ENCODE peak calls at places on chromosomes 6 and 20, in four cellular contexts. A is activated CD4-positive, alpha-beta T cell treated with anti-CD3 and anti-CD28 coated beads, Interleukin-2, amount 50 U/mL, for 1 hour; B is endothelial cell of umbilical vein; H is fibroblast of pulmonary artery. O is an unnamed sample.

GRCh38 chr6:44696686-44697085 is 309.2 kb downstream of the CDC5L start:
- DNase-seq in A (no peak), B (no peak), H (no peak), O (no peak)

GRCh38 chr6:138099832-138100231 is 7.4 kb downstream of the PERP start:
- DNase-seq in A (no peak), B (no peak), H (peak), O (no peak)

GRCh38 chr20:39291301-39291700 is 329.2 kb downstream of the DHX35 start:
- DNase-seq in A (no peak), B (peak), H (no peak), O (no peak)

GRCh38 chr20:48761914-48762313 is 65.9 kb downstream of the PREX1 start:
- DNase-seq in A (no peak), B (no peak), H (no peak), O (no peak)

GRCh38 chr20:37256286-37256685 is 5.3 kb downstream of the GHRH start:
- DNase-seq in A (no peak), B (no peak), H (no peak), O (no peak)

GRCh38 chr6:163943647-163944395 is 529.3 kb downstream of the QKI start:
- DNase-seq in A (no peak), B (no peak), H (peak), O (peak)

GRCh38 chr6:76861403-76861802 is 601.9 kb downstream of the HTR1B start:
- DNase-seq in A (no peak), B (peak), H (peak), O (no peak)

GRCh38 chr6:125824946-125825786 is 34.4 kb downstream of the NCOA7 start:
- DNase-seq in A (no peak), B (no peak), H (no peak), O (no peak)

GRCh38 chr20:8997720-8998119 is 71.2 kb upstream of the PLCB4 start:
- DNase-seq in A (no peak), B (no peak), H (no peak), O (no peak)

GRCh38 chr6:119834418-119834817 is 484.9 kb upstream of the MAN1A1 start:
- DNase-seq in A (no peak), B (no peak), H (no peak), O (no peak)

O was measured in C1 segment of cervical spinal cord.